ENCODE peak calls at places on chromosomes 13 and 19, in nine cellular contexts. L, X, G, Q, V, M, T, P and A are unnamed samples.

GRCh38 chr19:29528946-29529645 is 3.3 kb downstream of the VSTM2B start:
- DNase-seq in L (no peak), X (no peak), G (peak), Q (no peak), V (no peak), M (no peak), T (no peak), P (no peak), A (no peak)

GRCh38 chr19:43754312-43754561 is 525 bp downstream of the SMG9 start:
- DNase-seq in L (peak), X (no peak), G (no peak), Q (peak), V (no peak), M (no peak), T (no peak), P (no peak), A (no peak)

GRCh38 chr13:32940601-32941000 is 75.6 kb upstream of the KL start:
- DNase-seq in L (no peak), X (no peak), G (no peak), Q (no peak), V (no peak), M (no peak), T (peak), P (peak), A (peak)

GRCh38 chr19:53868091-53868891 is 608 bp downstream of the MYADM start:
- DNase-seq in L (no peak), X (no peak), G (peak), Q (no peak), V (no peak), M (peak), T (no peak), P (peak), A (no peak)

GRCh38 chr19:3440082-3440481 is 40.2 kb downstream of the SMIM24 start:
- DNase-seq in L (no peak), X (no peak), G (peak), Q (no peak), V (no peak), M (peak), T (peak), P (no peak), A (no peak)

GRCh38 chr19:55391191-55391670 is 5.5 kb downstream of the RPL28 start:
- DNase-seq in L (no peak), X (no peak), G (no peak), Q (no peak), V (no peak), M (no peak), T (no peak), P (no peak), A (no peak)

GRCh38 chr19:12938536-12939291 is at the start of gene CALR:
- DNase-seq in L (no peak), X (no peak), G (no peak), Q (no peak), V (no peak), M (peak), T (no peak), P (peak), A (no peak)

GRCh38 chr19:19224852-19225494 is 13.2 kb downstream of the NCAN start:
- DNase-seq in L (no peak), X (no peak), G (peak), Q (no peak), V (no peak), M (peak), T (no peak), P (peak), A (peak)

GRCh38 chr19:19752760-19753403 is 20.0 kb upstream of the ZNF14 start:
- DNase-seq in L (no peak), X (no peak), G (no peak), Q (no peak), V (no peak), M (no peak), T (no peak), P (no peak), A (no peak)

GRCh38 chr19:782195-783043 is 14.8 kb upstream of the PTBP1 start:
- DNase-seq in L (no peak), X (no peak), G (no peak), Q (no peak), V (peak), M (no peak), T (no peak), P (no peak), A (peak)

GRCh38 chr13:73922728-73923393 is 211.3 kb downstream of the KLF12 start:
- DNase-seq in L (no peak), X (no peak), G (no peak), Q (no peak), V (no peak), M (no peak), T (no peak), P (no peak), A (no peak)

GRCh38 chr13:94705081-94705751 is 7.1 kb downstream of the SOX21 start:
- DNase-seq in L (no peak), X (no peak), G (peak), Q (no peak), V (no peak), M (no peak), T (no peak), P (no peak), A (no peak)

GRCh38 chr19:6459356-6460098 is at the start of gene SLC25A23:
- DNase-seq in L (no peak), X (peak), G (peak), Q (no peak), V (no peak), M (peak), T (peak), P (peak), A (peak)

GRCh38 chr19:45973564-45974338 is at the start of gene NOVA2:
- DNase-seq in L (no peak), X (peak), G (peak), Q (no peak), V (peak), M (peak), T (peak), P (peak), A (peak)

GRCh38 chr19:43290568-43291359 is 21.4 kb upstream of the PSG9 start:
- DNase-seq in L (no peak), X (peak), G (peak), Q (no peak), V (no peak), M (no peak), T (no peak), P (no peak), A (no peak)

GRCh38 chr19:2015611-2015950 is at the start of gene BTBD2:
- DNase-seq in L (no peak), X (no peak), G (peak), Q (no peak), V (peak), M (peak), T (peak), P (peak), A (peak)

GRCh38 chr13:79501538-79502232 is 20.7 kb downstream of the NDFIP2 start:
- DNase-seq in L (no peak), X (no peak), G (no peak), Q (no peak), V (no peak), M (no peak), T (no peak), P (no peak), A (no peak)

GRCh38 chr19:9839415-9839814 is 4.3 kb downstream of the PIN1 start:
- DNase-seq in L (no peak), X (no peak), G (no peak), Q (no peak), V (no peak), M (no peak), T (no peak), P (no peak), A (peak)

GRCh38 chr19:3206216-3206953 is 18.1 kb upstream of the CELF5 start:
- DNase-seq in L (no peak), X (no peak), G (no peak), Q (no peak), V (no peak), M (no peak), T (no peak), P (no peak), A (no peak)

GRCh38 chr13:37868691-37869505 is 674 bp downstream of the TRPC4 start:
- DNase-seq in L (no peak), X (peak), G (no peak), Q (no peak), V (no peak), M (no peak), T (no peak), P (peak), A (no peak)

GRCh38 chr13:40190656-40191100 is 475.8 kb downstream of the FOXO1 start:
- DNase-seq in L (no peak), X (no peak), G (no peak), Q (peak), V (peak), M (peak), T (peak), P (peak), A (peak)

GRCh38 chr19:47004012-47004465 is 15.6 kb upstream of the NPAS1 start:
- DNase-seq in L (no peak), X (no peak), G (no peak), Q (no peak), V (no peak), M (no peak), T (no peak), P (no peak), A (no peak)

GRCh38 chr13:45368571-45368970 is 27.6 kb upstream of the TPT1 start:
- DNase-seq in L (no peak), X (no peak), G (no peak), Q (no peak), V (no peak), M (no peak), T (no peak), P (no peak), A (no peak)

GRCh38 chr19:435056-435706 is 25.7 kb downstream of the SHC2 start:
- DNase-seq in L (no peak), X (no peak), G (no peak), Q (no peak), V (no peak), M (no peak), T (no peak), P (no peak), A (no peak)

GRCh38 chr13:59261928-59262488 is 901.7 kb downstream of the DIAPH3 start:
- DNase-seq in L (no peak), X (peak), G (no peak), Q (no peak), V (no peak), M (no peak), T (no peak), P (no peak), A (no peak)

GRCh38 chr19:14149509-14149994 is 13.2 kb upstream of the ASF1B start:
- DNase-seq in L (no peak), X (no peak), G (no peak), Q (no peak), V (peak), M (peak), T (peak), P (peak), A (peak)

GRCh38 chr13:55571237-55571867 is 1569.4 kb upstream of the PRR20A start:
- DNase-seq in L (no peak), X (no peak), G (no peak), Q (no peak), V (no peak), M (no peak), T (no peak), P (no peak), A (no peak)